ENCODE peak calls at places on chromosomes 11 and 22, in five cellular contexts. One of them, this sample, is unnamed.

GRCh38 chr11:35237860-35238715 is 99.1 kb downstream of the CD44 start:
- DNase-seq in A549: peak
- DNase-seq in right lobe of liver: peak
- DNase-seq in left ventricle myocardium inferior: no peak
- DNase-seq in NB4: peak
- DNase-seq in this sample: peak

GRCh38 chr22:47100019-47100418 is 337.6 kb downstream of the TBC1D22A start:
- DNase-seq in right lobe of liver: no peak
- DNase-seq in NB4: no peak
- DNase-seq in left ventricle myocardium inferior: no peak
- DNase-seq in A549: no peak
- DNase-seq in this sample: no peak

GRCh38 chr22:37198290-37199102 is 10.4 kb upstream of the C1QTNF6 start:
- DNase-seq in left ventricle myocardium inferior: peak
- DNase-seq in right lobe of liver: peak
- DNase-seq in A549: peak
- DNase-seq in NB4: peak
- DNase-seq in this sample: peak

GRCh38 chr22:26563022-26563421 is 26.9 kb downstream of the TPST2 start:
- DNase-seq in right lobe of liver: peak
- DNase-seq in left ventricle myocardium inferior: no peak
- DNase-seq in A549: peak
- DNase-seq in NB4: no peak
- DNase-seq in this sample: no peak

GRCh38 chr11:64647019-64647805 is 56.2 kb downstream of the SLC22A12 start:
- DNase-seq in right lobe of liver: no peak
- DNase-seq in left ventricle myocardium inferior: no peak
- DNase-seq in NB4: no peak
- DNase-seq in A549: no peak
- DNase-seq in this sample: no peak

GRCh38 chr11:61885784-61886580 is 5.4 kb downstream of the FADS3 start:
- DNase-seq in A549: no peak
- DNase-seq in NB4: no peak
- DNase-seq in left ventricle myocardium inferior: no peak
- DNase-seq in right lobe of liver: no peak
- DNase-seq in this sample: no peak

GRCh38 chr22:25779426-25779825 is 37.4 kb downstream of the MYO18B start:
- DNase-seq in right lobe of liver: no peak
- DNase-seq in NB4: no peak
- DNase-seq in left ventricle myocardium inferior: no peak
- DNase-seq in A549: no peak
- DNase-seq in this sample: no peak

GRCh38 chr11:20097319-20098221 is 62.7 kb downstream of the DBX1 start:
- DNase-seq in right lobe of liver: no peak
- DNase-seq in NB4: no peak
- DNase-seq in A549: no peak
- DNase-seq in left ventricle myocardium inferior: no peak
- DNase-seq in this sample: no peak

GRCh38 chr11:2701230-2701629 is 1.4 kb upstream of the KCNQ1OT1 start:
- DNase-seq in A549: no peak
- DNase-seq in right lobe of liver: peak
- DNase-seq in left ventricle myocardium inferior: peak
- DNase-seq in NB4: no peak
- DNase-seq in this sample: no peak

GRCh38 chr22:40055143-40055926 is 60.6 kb downstream of the FAM83F start:
- DNase-seq in right lobe of liver: peak
- DNase-seq in left ventricle myocardium inferior: no peak
- DNase-seq in A549: no peak
- DNase-seq in NB4: no peak
- DNase-seq in this sample: no peak

GRCh38 chr22:22374579-22374978 is 130.0 kb downstream of the VPREB1 start:
- DNase-seq in left ventricle myocardium inferior: no peak
- DNase-seq in right lobe of liver: no peak
- DNase-seq in NB4: no peak
- DNase-seq in A549: no peak
- DNase-seq in this sample: no peak

GRCh38 chr11:13205446-13205845 is 72.1 kb upstream of the BMAL1 start:
- DNase-seq in left ventricle myocardium inferior: no peak
- DNase-seq in NB4: peak
- DNase-seq in right lobe of liver: no peak
- DNase-seq in A549: no peak
- DNase-seq in this sample: no peak

GRCh38 chr11:12454782-12455181 is 77.4 kb downstream of the PARVA start:
- DNase-seq in left ventricle myocardium inferior: no peak
- DNase-seq in A549: no peak
- DNase-seq in right lobe of liver: no peak
- DNase-seq in NB4: no peak
- DNase-seq in this sample: no peak

GRCh38 chr11:60782393-60783140 is 2.6 kb upstream of the MS4A10 start:
- DNase-seq in NB4: no peak
- DNase-seq in right lobe of liver: no peak
- DNase-seq in A549: no peak
- DNase-seq in left ventricle myocardium inferior: no peak
- DNase-seq in this sample: no peak

GRCh38 chr11:30710216-30710615 is 124.1 kb upstream of the MPPED2 start:
- DNase-seq in right lobe of liver: no peak
- DNase-seq in NB4: no peak
- DNase-seq in left ventricle myocardium inferior: no peak
- DNase-seq in A549: no peak
- DNase-seq in this sample: no peak

GRCh38 chr11:9065614-9066431 is 25.6 kb downstream of the SCUBE2 start:
- DNase-seq in NB4: no peak
- DNase-seq in left ventricle myocardium inferior: no peak
- DNase-seq in A549: peak
- DNase-seq in right lobe of liver: no peak
- DNase-seq in this sample: no peak

GRCh38 chr11:80350541-80350940 is 909.7 kb upstream of the TENM4 start:
- DNase-seq in A549: no peak
- DNase-seq in NB4: no peak
- DNase-seq in left ventricle myocardium inferior: no peak
- DNase-seq in right lobe of liver: no peak
- DNase-seq in this sample: no peak

GRCh38 chr11:59899532-59899931 is 20.9 kb downstream of the OOSP3 start:
- DNase-seq in right lobe of liver: no peak
- DNase-seq in A549: peak
- DNase-seq in left ventricle myocardium inferior: no peak
- DNase-seq in NB4: peak
- DNase-seq in this sample: no peak

GRCh38 chr11:72675221-72675620 is 999 bp upstream of the PDE2A start:
- DNase-seq in left ventricle myocardium inferior: no peak
- DNase-seq in A549: no peak
- DNase-seq in NB4: no peak
- DNase-seq in right lobe of liver: no peak
- DNase-seq in this sample: no peak

GRCh38 chr22:19821523-19822300 is 33.0 kb downstream of the GNB1L start:
- DNase-seq in right lobe of liver: peak
- DNase-seq in left ventricle myocardium inferior: no peak
- DNase-seq in NB4: no peak
- DNase-seq in A549: no peak
- DNase-seq in this sample: no peak

GRCh38 chr11:123111465-123111864 is 49.5 kb upstream of the HSPA8 start:
- DNase-seq in NB4: peak
- DNase-seq in right lobe of liver: no peak
- DNase-seq in A549: peak
- DNase-seq in left ventricle myocardium inferior: no peak
- DNase-seq in this sample: peak

GRCh38 chr11:117842131-117842941 is 17.8 kb upstream of the FXYD2 start:
- DNase-seq in right lobe of liver: peak
- DNase-seq in left ventricle myocardium inferior: no peak
- DNase-seq in A549: no peak
- DNase-seq in NB4: peak
- DNase-seq in this sample: peak

GRCh38 chr11:112364962-112365481 is 104.4 kb upstream of the PLET1 start:
- DNase-seq in right lobe of liver: no peak
- DNase-seq in NB4: no peak
- DNase-seq in left ventricle myocardium inferior: no peak
- DNase-seq in A549: peak
- DNase-seq in this sample: no peak

GRCh38 chr11:9992306-9992705 is 301.7 kb downstream of the SBF2 start:
- DNase-seq in right lobe of liver: no peak
- DNase-seq in A549: no peak
- DNase-seq in left ventricle myocardium inferior: no peak
- DNase-seq in NB4: no peak
- DNase-seq in this sample: no peak

GRCh38 chr11:69280994-69281393 is 13.0 kb upstream of the MYEOV start:
- DNase-seq in left ventricle myocardium inferior: no peak
- DNase-seq in NB4: no peak
- DNase-seq in A549: peak
- DNase-seq in right lobe of liver: no peak
- DNase-seq in this sample: no peak

GRCh38 chr11:118658372-118659313 is 20.8 kb downstream of the TREH start:
- DNase-seq in NB4: peak
- DNase-seq in A549: no peak
- DNase-seq in left ventricle myocardium inferior: no peak
- DNase-seq in right lobe of liver: no peak
- DNase-seq in this sample: no peak

GRCh38 chr11:1746956-1747752 is 3.2 kb downstream of the IFITM10 start:
- DNase-seq in right lobe of liver: peak
- DNase-seq in A549: no peak
- DNase-seq in left ventricle myocardium inferior: no peak
- DNase-seq in NB4: no peak
- DNase-seq in this sample: no peak

GRCh38 chr11:61690706-61691377 is 10.7 kb downstream of the DAGLA start:
- DNase-seq in A549: no peak
- DNase-seq in left ventricle myocardium inferior: no peak
- DNase-seq in right lobe of liver: no peak
- DNase-seq in NB4: no peak
- DNase-seq in this sample: no peak

GRCh38 chr11:2825886-2826678 is 59.5 kb downstream of the CDKN1C start:
- DNase-seq in NB4: peak
- DNase-seq in A549: no peak
- DNase-seq in right lobe of liver: no peak
- DNase-seq in left ventricle myocardium inferior: peak
- DNase-seq in this sample: peak

GRCh38 chr11:130469181-130469580 is 20.7 kb downstream of the ADAMTS15 start:
- DNase-seq in NB4: no peak
- DNase-seq in right lobe of liver: no peak
- DNase-seq in left ventricle myocardium inferior: no peak
- DNase-seq in A549: no peak
- DNase-seq in this sample: no peak

GRCh38 chr11:12285811-12286222 is 91.6 kb upstream of the PARVA start:
- DNase-seq in right lobe of liver: peak
- DNase-seq in A549: no peak
- DNase-seq in NB4: no peak
- DNase-seq in left ventricle myocardium inferior: no peak
- DNase-seq in this sample: no peak

GRCh38 chr11:101127699-101128570 is 1.7 kb downstream of the PGR start:
- DNase-seq in NB4: no peak
- DNase-seq in left ventricle myocardium inferior: peak
- DNase-seq in right lobe of liver: peak
- DNase-seq in A549: no peak
- DNase-seq in this sample: no peak
- H3K4me3 ChIP-seq in NB4: no peak
- H3K4me3 ChIP-seq in left ventricle myocardium inferior: peak
- H3K4me3 ChIP-seq in right lobe of liver: peak
- H3K4me3 ChIP-seq in A549: peak
- H3K4me3 ChIP-seq in this sample: no peak

GRCh38 chr22:42404266-42404665 is 27.9 kb downstream of the NFAM1 start:
- DNase-seq in right lobe of liver: no peak
- DNase-seq in A549: no peak
- DNase-seq in NB4: no peak
- DNase-seq in left ventricle myocardium inferior: no peak
- DNase-seq in this sample: no peak
- H3K4me3 ChIP-seq in right lobe of liver: no peak
- H3K4me3 ChIP-seq in A549: no peak
- H3K4me3 ChIP-seq in NB4: no peak
- H3K4me3 ChIP-seq in left ventricle myocardium inferior: no peak
- H3K4me3 ChIP-seq in this sample: no peak

DNA sequence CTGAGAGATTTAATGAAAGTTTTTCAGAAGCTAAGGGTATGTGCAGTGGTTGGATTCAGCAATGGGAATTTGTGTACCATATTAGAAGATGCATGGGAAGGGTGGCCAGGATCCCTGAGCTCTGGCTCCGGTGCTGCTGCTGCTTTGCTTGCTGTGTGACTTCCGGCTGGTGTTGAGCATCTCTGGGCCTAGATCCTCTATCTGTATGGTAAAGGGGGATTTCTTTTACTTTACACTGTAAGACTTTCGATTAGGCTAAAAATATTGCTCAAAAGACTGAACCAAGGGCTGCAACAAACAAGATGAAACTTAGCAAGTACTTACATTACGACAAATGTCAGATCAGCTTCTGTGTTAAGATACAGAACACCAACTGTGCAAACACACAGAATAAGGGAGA is 39.1 kb downstream of the XRRA1 start:
- DNase-seq in left ventricle myocardium inferior: no peak
- DNase-seq in right lobe of liver: no peak
- DNase-seq in A549: no peak
- DNase-seq in NB4: no peak
- DNase-seq in this sample: no peak
- H3K4me3 ChIP-seq in left ventricle myocardium inferior: no peak
- H3K4me3 ChIP-seq in right lobe of liver: no peak
- H3K4me3 ChIP-seq in A549: no peak
- H3K4me3 ChIP-seq in NB4: no peak
- H3K4me3 ChIP-seq in this sample: no peak

GRCh38 chr11:115920087-115920461 is 415.9 kb upstream of the CADM1 start:
- DNase-seq in NB4: no peak
- DNase-seq in right lobe of liver: no peak
- DNase-seq in left ventricle myocardium inferior: no peak
- DNase-seq in A549: no peak
- DNase-seq in this sample: no peak
- H3K4me3 ChIP-seq in NB4: no peak
- H3K4me3 ChIP-seq in right lobe of liver: no peak
- H3K4me3 ChIP-seq in left ventricle myocardium inferior: no peak
- H3K4me3 ChIP-seq in A549: no peak
- H3K4me3 ChIP-seq in this sample: no peak

GRCh38 chr11:28110839-28111235 is 2.6 kb downstream of the METTL15 start:
- DNase-seq in left ventricle myocardium inferior: no peak
- DNase-seq in NB4: peak
- DNase-seq in right lobe of liver: no peak
- DNase-seq in A549: no peak
- DNase-seq in this sample: no peak
- H3K4me3 ChIP-seq in left ventricle myocardium inferior: peak
- H3K4me3 ChIP-seq in NB4: peak
- H3K4me3 ChIP-seq in right lobe of liver: peak
- H3K4me3 ChIP-seq in A549: peak
- H3K4me3 ChIP-seq in this sample: peak

GRCh38 chr11:77270921-77271320 is 30.6 kb downstream of the GDPD4 start:
- DNase-seq in right lobe of liver: no peak
- DNase-seq in left ventricle myocardium inferior: no peak
- DNase-seq in A549: no peak
- DNase-seq in NB4: no peak
- DNase-seq in this sample: no peak

GRCh38 chr11:77262803-77263202 is 38.7 kb downstream of the GDPD4 start:
- DNase-seq in A549: no peak
- DNase-seq in NB4: no peak
- DNase-seq in left ventricle myocardium inferior: no peak
- DNase-seq in right lobe of liver: no peak
- DNase-seq in this sample: no peak

GRCh38 chr11:77269484-77270123 is 31.9 kb downstream of the GDPD4 start:
- DNase-seq in right lobe of liver: no peak
- DNase-seq in NB4: no peak
- DNase-seq in left ventricle myocardium inferior: no peak
- DNase-seq in A549: no peak
- DNase-seq in this sample: no peak

GRCh38 chr11:77267910-77268309 is 33.6 kb downstream of the GDPD4 start:
- DNase-seq in A549: no peak
- DNase-seq in left ventricle myocardium inferior: no peak
- DNase-seq in right lobe of liver: no peak
- DNase-seq in NB4: no peak
- DNase-seq in this sample: no peak

GRCh38 chr11:77266766-77267165 is 34.7 kb downstream of the GDPD4 start:
- DNase-seq in A549: no peak
- DNase-seq in left ventricle myocardium inferior: no peak
- DNase-seq in right lobe of liver: no peak
- DNase-seq in NB4: no peak
- DNase-seq in this sample: no peak
- H3K4me3 ChIP-seq in A549: no peak
- H3K4me3 ChIP-seq in left ventricle myocardium inferior: no peak
- H3K4me3 ChIP-seq in right lobe of liver: no peak
- H3K4me3 ChIP-seq in NB4: no peak
- H3K4me3 ChIP-seq in this sample: no peak